ENCODE peak calls at places on chromosomes 4 and X, in four cellular contexts. U is Panc1, D is mesothelial cell of epicardium, W is mucosa of descending colon. H is an unnamed sample.
A peak's percentile ranks its signal among the peaks of the same experiment; 100 is the strongest.

GRCh38 chrX:56764153-56764974 is 35.3 kb downstream of the NBDY start:
- DNase-seq in W (peak; percentile 83), U (peak; percentile 45), D (peak; percentile 17), H (peak; percentile 78)

GRCh38 chr4:94974773-94975172 is 217.0 kb downstream of the BMPR1B start:
- DNase-seq in W (no peak), U (no peak), D (no peak), H (peak; percentile 42)

GRCh38 chrX:23756165-23756564 is 13.1 kb upstream of the ACOT9 start:
- DNase-seq in D (no peak), U (no peak), W (no peak), H (peak; percentile 65)

GRCh38 chrX:386239-386767 is 404 bp downstream of the PPP2R3B start:
- DNase-seq in U (no peak), D (no peak), W (peak; percentile 61), H (no peak)

GRCh38 chr4:54184581-54184980 is 44.5 kb upstream of the PDGFRA start:
- DNase-seq in W (no peak), D (no peak), U (no peak), H (no peak)

GRCh38 chrX:112818114-112819012 is 22.3 kb downstream of the AMOT start:
- DNase-seq in U (no peak), D (no peak), W (no peak), H (no peak)

GRCh38 chr4:159451006-159451405 is 348.1 kb downstream of the RAPGEF2 start:
- DNase-seq in W (no peak), D (no peak), U (no peak), H (peak; percentile 8)

GRCh38 chrX:10636337-10636736 is 16.0 kb upstream of the MID1 start:
- DNase-seq in U (no peak), D (no peak), W (no peak), H (peak; percentile 82)

GRCh38 chr4:104294811-104295210 is 199.9 kb downstream of the CXXC4 start:
- DNase-seq in D (no peak), W (no peak), U (no peak), H (no peak)

GRCh38 chr4:2413821-2414610 is 4.4 kb downstream of the ZFYVE28 start:
- DNase-seq in U (no peak), D (no peak), W (peak; percentile 88), H (peak; percentile 32)

GRCh38 chrX:1661048-1661921 is 46.4 kb downstream of the ASMT start:
- DNase-seq in D (no peak), U (no peak), W (peak; percentile 90), H (no peak)

GRCh38 chrX:134173541-134174272 is 63.3 kb upstream of the CCDC160 start:
- DNase-seq in U (no peak), W (no peak), D (no peak), H (no peak)

GRCh38 chr4:88533088-88533790 is 9.7 kb upstream of the PYURF start:
- DNase-seq in W (no peak), U (no peak), D (no peak), H (peak; percentile 79)

GRCh38 chr4:7813674-7814073 is 126.0 kb downstream of the AFAP1 start:
- DNase-seq in D (no peak), W (no peak), U (no peak), H (peak; percentile 41)

GRCh38 chrX:134732152-134732551 is 73.9 kb upstream of the PLAC1 start:
- DNase-seq in W (no peak), D (no peak), U (no peak), H (no peak)

GRCh38 chrX:68748030-68748429 is 80.8 kb upstream of the EFNB1 start:
- DNase-seq in W (no peak), U (no peak), D (no peak), H (no peak)

GRCh38 chr4:109576462-109576861 is 16.4 kb downstream of the MCUB start:
- DNase-seq in W (no peak), D (no peak), U (no peak), H (peak; percentile 7)

GRCh38 chr4:94488667-94489066 is 36.9 kb downstream of the PDLIM5 start:
- DNase-seq in W (no peak), D (no peak), U (no peak), H (peak; percentile 66)

GRCh38 chr4:65658117-65658516 is 12.2 kb downstream of the EPHA5 start:
- DNase-seq in U (no peak), D (no peak), W (no peak), H (no peak)

GRCh38 chrX:153771261-153771681 is 7.2 kb downstream of the PLXNB3 start:
- DNase-seq in D (peak; percentile 12), W (no peak), U (no peak), H (no peak)
- TF ChIP-seq CTCF in D (no peak), W (no peak), U (no peak), H (no peak)

GRCh38 chr4:186137193-186137792 is 32.8 kb downstream of the FAM149A start:
- DNase-seq in U (no peak), W (no peak), D (no peak), H (peak; percentile 4)

GRCh38 chr4:186128842-186129241 is 24.3 kb downstream of the FAM149A start:
- DNase-seq in D (no peak), U (no peak), W (no peak), H (no peak)

GRCh38 chr4:186134254-186134653 is 29.8 kb downstream of the FAM149A start:
- DNase-seq in W (no peak), D (no peak), U (no peak), H (no peak)

GRCh38 chr4:186131935-186132334 is 27.4 kb downstream of the FAM149A start:
- DNase-seq in D (no peak), U (no peak), W (no peak), H (no peak)

DNA sequence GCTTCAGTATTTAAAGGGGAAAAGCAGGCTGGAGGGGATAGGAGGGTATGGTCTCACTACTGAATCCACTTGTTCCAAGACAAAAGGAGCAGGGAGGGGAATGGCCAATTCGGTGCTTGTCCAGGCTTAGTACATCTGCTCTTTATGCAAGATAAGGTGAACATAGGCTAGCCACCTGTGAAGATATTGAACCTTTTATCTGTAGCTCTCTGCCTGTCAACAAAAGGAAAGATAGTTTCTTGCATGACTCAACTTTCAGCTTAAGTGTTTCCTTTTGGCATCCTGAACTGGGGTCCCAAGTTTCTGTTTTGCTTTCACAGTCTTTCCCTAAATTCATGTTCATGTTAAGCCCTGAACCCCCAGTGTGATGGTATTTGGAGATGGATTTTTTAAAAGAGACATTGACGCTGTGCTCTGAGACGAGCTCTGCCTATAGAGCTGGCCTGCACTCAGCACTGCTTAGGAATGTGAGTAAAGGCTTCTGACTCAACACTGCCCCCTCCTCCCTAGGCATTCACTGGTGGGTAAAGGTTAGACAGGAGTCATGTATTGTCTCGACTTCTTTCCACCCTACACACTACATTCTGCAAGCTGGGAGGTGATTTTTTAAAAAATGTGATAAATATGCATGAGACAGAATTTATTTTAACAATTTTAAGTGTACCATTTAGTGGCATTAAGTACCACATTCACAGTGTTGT is 28.2 kb downstream of the FAM149A start:
- DNase-seq in W (no peak), D (no peak), U (no peak), H (no peak)
- TF ChIP-seq CTCF in W (no peak), D (no peak), U (peak; percentile 28), H (no peak)

GRCh38 chrX:83004012-83004411 is 504.1 kb upstream of the POU3F4 start:
- DNase-seq in U (no peak), D (no peak), W (no peak), H (no peak)

DNA sequence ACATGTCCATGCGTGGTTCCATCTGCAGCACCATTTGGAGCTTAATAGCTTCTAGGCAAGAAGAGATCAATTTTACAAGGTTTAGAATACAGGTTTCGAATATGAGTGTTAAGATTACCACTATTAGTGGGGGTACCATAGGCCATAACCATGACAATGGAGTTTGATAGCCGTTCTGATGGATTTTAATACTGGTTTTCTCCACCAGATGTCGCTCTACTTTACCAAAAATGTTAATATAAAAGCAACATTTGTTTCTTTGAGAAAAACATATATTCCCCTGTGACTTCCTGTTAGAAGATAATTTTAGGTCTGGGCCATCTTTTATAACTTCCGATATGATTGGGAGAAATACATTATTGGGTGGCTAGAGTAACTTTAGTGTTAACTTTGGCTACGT is 499.7 kb upstream of the POU3F4 start:
- DNase-seq in D (no peak), U (no peak), W (no peak), H (no peak)
- TF ChIP-seq CTCF in D (peak; percentile 75), U (peak; percentile 51), W (no peak), H (no peak)

GRCh38 chr4:144709793-144710525 is 64.0 kb downstream of the HHIP start:
- DNase-seq in W (no peak), D (no peak), U (no peak), H (peak; percentile 68)

GRCh38 chr4:144714166-144714565 is 68.2 kb downstream of the HHIP start:
- DNase-seq in W (no peak), D (no peak), U (no peak), H (no peak)

GRCh38 chr4:144710526-144710912 is 64.6 kb downstream of the HHIP start:
- DNase-seq in U (no peak), W (no peak), D (no peak), H (peak; percentile 15)

GRCh38 chr4:144712775-144713174 is 66.8 kb downstream of the HHIP start:
- DNase-seq in D (no peak), W (no peak), U (no peak), H (peak; percentile 12)

GRCh38 chr4:144711685-144712456 is 65.9 kb downstream of the HHIP start:
- DNase-seq in D (no peak), U (no peak), W (no peak), H (no peak)
- TF ChIP-seq CTCF in D (no peak), U (no peak), W (no peak), H (no peak)

GRCh38 chrX:119693032-119693995 is at the start of gene SEPTIN6:
- DNase-seq in U (no peak), W (peak; percentile 88), D (peak; percentile 42), H (peak; percentile 68)
- TF ChIP-seq CTCF in U (no peak), W (no peak), D (no peak), H (no peak)

DNA sequence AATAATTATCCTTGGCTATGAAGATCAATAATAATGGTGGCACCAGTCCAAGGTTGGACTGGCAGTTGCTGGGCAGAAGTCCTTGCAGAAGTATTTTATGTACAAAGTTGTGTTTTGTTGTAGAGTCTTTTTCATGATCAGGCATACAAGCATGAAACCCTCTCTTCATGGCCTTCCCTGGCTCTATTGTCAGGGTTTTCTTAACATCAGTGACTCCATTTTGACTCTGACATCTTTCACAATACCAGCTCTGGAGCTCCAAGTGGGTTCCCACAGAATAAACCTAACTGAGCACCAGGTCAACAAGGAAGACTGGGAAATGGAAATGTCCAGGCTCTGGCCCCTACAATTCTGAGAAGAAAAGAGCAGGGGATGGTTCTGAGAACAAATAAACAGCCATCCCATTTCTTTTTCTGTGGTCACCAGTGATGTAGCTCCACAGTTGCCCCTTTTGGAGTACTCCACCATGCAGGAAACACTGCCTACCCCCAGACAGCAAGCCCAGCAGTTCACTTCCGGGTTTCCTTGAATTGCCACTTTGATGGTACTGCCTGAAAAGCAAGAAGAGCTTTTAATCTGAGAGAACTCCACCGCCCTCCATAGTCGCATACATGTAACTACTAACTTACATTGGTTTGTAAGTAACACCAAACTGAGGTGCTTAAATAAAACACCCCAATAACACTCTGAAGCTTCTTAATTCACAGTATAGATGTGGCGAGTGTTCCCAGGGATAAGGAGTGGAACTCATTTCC is 53.5 kb upstream of the HPSE start:
- DNase-seq in W (no peak), D (no peak), U (no peak), H (no peak)
- TF ChIP-seq CTCF in W (no peak), D (no peak), U (no peak), H (no peak)

GRCh38 chr4:48947731-48948130 is 38.3 kb upstream of the CWH43 start:
- DNase-seq in W (no peak), D (no peak), U (no peak), H (no peak)
- TF ChIP-seq CTCF in W (no peak), D (no peak), U (no peak), H (no peak)